ENCODE peak calls at places on chromosomes 1 and 21, in five cellular contexts. One of them, this sample, is unnamed.

GRCh38 chr1:40625076-40625475 is 40.4 kb downstream of the RIMS3 start:
- DNase-seq in lower leg skin: no peak
- DNase-seq in H9: peak
- DNase-seq in tibial nerve: no peak
- DNase-seq in progenitor cell of endocrine pancreas: no peak
- DNase-seq in this sample: no peak

GRCh38 chr21:38716942-38717341 is 88.8 kb upstream of the ETS2 start:
- DNase-seq in H9: no peak
- DNase-seq in progenitor cell of endocrine pancreas: no peak
- DNase-seq in tibial nerve: no peak
- DNase-seq in lower leg skin: no peak
- DNase-seq in this sample: no peak

GRCh38 chr1:222643603-222643936 is 25.7 kb downstream of the MIA3 start:
- DNase-seq in tibial nerve: no peak
- DNase-seq in H9: no peak
- DNase-seq in lower leg skin: no peak
- DNase-seq in progenitor cell of endocrine pancreas: no peak
- DNase-seq in this sample: peak

GRCh38 chr1:55582078-55582477 is 366.9 kb upstream of the USP24 start:
- DNase-seq in H9: no peak
- DNase-seq in lower leg skin: peak
- DNase-seq in tibial nerve: no peak
- DNase-seq in progenitor cell of endocrine pancreas: no peak
- DNase-seq in this sample: no peak

GRCh38 chr1:155648207-155649147 is 38.5 kb downstream of the MSTO1 start:
- DNase-seq in lower leg skin: peak
- DNase-seq in tibial nerve: no peak
- DNase-seq in H9: peak
- DNase-seq in progenitor cell of endocrine pancreas: no peak
- DNase-seq in this sample: no peak

GRCh38 chr1:54944610-54945392 is 35.6 kb upstream of the TMEM61 start:
- DNase-seq in tibial nerve: peak
- DNase-seq in progenitor cell of endocrine pancreas: peak
- DNase-seq in lower leg skin: peak
- DNase-seq in H9: peak
- DNase-seq in this sample: peak

GRCh38 chr1:24142546-24143431 is at the start of gene IL22RA1:
- DNase-seq in progenitor cell of endocrine pancreas: no peak
- DNase-seq in tibial nerve: no peak
- DNase-seq in H9: no peak
- DNase-seq in lower leg skin: peak
- DNase-seq in this sample: no peak

GRCh38 chr1:92752719-92753118 is 32.2 kb downstream of the EVI5 start:
- DNase-seq in lower leg skin: no peak
- DNase-seq in progenitor cell of endocrine pancreas: no peak
- DNase-seq in tibial nerve: no peak
- DNase-seq in H9: no peak
- DNase-seq in this sample: no peak

GRCh38 chr1:61636814-61637213 is 88.1 kb downstream of the TM2D1 start:
- DNase-seq in tibial nerve: no peak
- DNase-seq in progenitor cell of endocrine pancreas: no peak
- DNase-seq in H9: no peak
- DNase-seq in lower leg skin: no peak
- DNase-seq in this sample: no peak

GRCh38 chr21:35603471-35603870 is 456.9 kb downstream of the SETD4 start:
- DNase-seq in lower leg skin: no peak
- DNase-seq in progenitor cell of endocrine pancreas: no peak
- DNase-seq in tibial nerve: no peak
- DNase-seq in H9: peak
- DNase-seq in this sample: no peak

GRCh38 chr1:14946567-14947285 is 206.8 kb upstream of the TMEM51 start:
- DNase-seq in H9: no peak
- DNase-seq in progenitor cell of endocrine pancreas: no peak
- DNase-seq in lower leg skin: no peak
- DNase-seq in tibial nerve: no peak
- DNase-seq in this sample: no peak

GRCh38 chr1:51760872-51761271 is 117.7 kb downstream of the NRDC start:
- DNase-seq in H9: no peak
- DNase-seq in progenitor cell of endocrine pancreas: no peak
- DNase-seq in lower leg skin: no peak
- DNase-seq in tibial nerve: no peak
- DNase-seq in this sample: no peak

GRCh38 chr1:94271373-94271772 is 34.0 kb upstream of the ARHGAP29 start:
- DNase-seq in lower leg skin: no peak
- DNase-seq in tibial nerve: no peak
- DNase-seq in progenitor cell of endocrine pancreas: no peak
- DNase-seq in H9: no peak
- DNase-seq in this sample: no peak

GRCh38 chr1:169368406-169368769 is 393 bp downstream of the BLZF1 start:
- DNase-seq in H9: peak
- DNase-seq in progenitor cell of endocrine pancreas: no peak
- DNase-seq in lower leg skin: peak
- DNase-seq in tibial nerve: no peak
- DNase-seq in this sample: no peak

GRCh38 chr1:193417945-193418744 is 231.7 kb upstream of the B3GALT2 start:
- DNase-seq in H9: no peak
- DNase-seq in tibial nerve: no peak
- DNase-seq in progenitor cell of endocrine pancreas: no peak
- DNase-seq in lower leg skin: no peak
- DNase-seq in this sample: no peak

GRCh38 chr1:109573785-109574184 is 25.4 kb downstream of the GNAI3 start:
- DNase-seq in H9: no peak
- DNase-seq in lower leg skin: no peak
- DNase-seq in tibial nerve: no peak
- DNase-seq in progenitor cell of endocrine pancreas: no peak
- DNase-seq in this sample: no peak

GRCh38 chr1:30955448-30956015 is 47.0 kb upstream of the SDC3 start:
- DNase-seq in tibial nerve: no peak
- DNase-seq in lower leg skin: no peak
- DNase-seq in progenitor cell of endocrine pancreas: no peak
- DNase-seq in H9: no peak
- DNase-seq in this sample: no peak

GRCh38 chr21:33967086-33967571 is 51.5 kb upstream of the ATP5PO start:
- DNase-seq in tibial nerve: no peak
- DNase-seq in H9: no peak
- DNase-seq in lower leg skin: no peak
- DNase-seq in progenitor cell of endocrine pancreas: no peak
- DNase-seq in this sample: no peak

GRCh38 chr1:160779662-160780397 is 16.1 kb upstream of the LY9 start:
- DNase-seq in tibial nerve: no peak
- DNase-seq in lower leg skin: no peak
- DNase-seq in H9: peak
- DNase-seq in progenitor cell of endocrine pancreas: no peak
- DNase-seq in this sample: peak
- TF ChIP-seq CTCF in tibial nerve: no peak
- TF ChIP-seq CTCF in lower leg skin: no peak
- TF ChIP-seq CTCF in H9: peak
- TF ChIP-seq CTCF in progenitor cell of endocrine pancreas: peak
- TF ChIP-seq CTCF in this sample: peak

DNA sequence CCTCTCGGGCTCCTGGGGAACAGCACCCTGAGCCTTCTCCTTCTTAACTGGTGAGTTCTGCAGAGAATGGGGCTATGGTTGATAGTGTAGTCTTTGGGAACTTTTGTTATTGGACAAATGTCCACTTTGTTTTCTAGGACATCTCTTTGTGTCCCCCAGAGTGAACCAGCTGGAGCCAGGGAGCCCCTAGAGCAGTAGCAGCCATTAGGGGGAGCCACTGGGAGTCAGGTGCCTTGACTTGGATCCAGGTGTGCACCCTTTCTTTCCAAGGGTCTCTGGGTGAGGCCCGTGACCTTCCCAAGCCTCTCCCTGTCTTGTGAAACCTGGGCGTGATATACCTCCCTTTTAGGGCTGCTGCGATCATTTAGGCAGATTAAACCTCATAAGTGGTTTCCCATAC is 36.9 kb downstream of the ABCG1 start:
- DNase-seq in tibial nerve: no peak
- DNase-seq in H9: no peak
- DNase-seq in progenitor cell of endocrine pancreas: no peak
- DNase-seq in lower leg skin: no peak
- DNase-seq in this sample: no peak
- TF ChIP-seq CTCF in tibial nerve: no peak
- TF ChIP-seq CTCF in H9: peak
- TF ChIP-seq CTCF in progenitor cell of endocrine pancreas: no peak
- TF ChIP-seq CTCF in lower leg skin: no peak
- TF ChIP-seq CTCF in this sample: no peak

GRCh38 chr1:11736746-11737639 is 1.1 kb downstream of the AGTRAP start:
- DNase-seq in lower leg skin: peak
- DNase-seq in progenitor cell of endocrine pancreas: no peak
- DNase-seq in tibial nerve: peak
- DNase-seq in H9: peak
- DNase-seq in this sample: no peak

GRCh38 chr1:11740258-11741192 is 4.6 kb downstream of the AGTRAP start:
- DNase-seq in lower leg skin: no peak
- DNase-seq in H9: no peak
- DNase-seq in tibial nerve: no peak
- DNase-seq in progenitor cell of endocrine pancreas: no peak
- DNase-seq in this sample: no peak

GRCh38 chr1:11735854-11736745 is at the start of gene AGTRAP:
- DNase-seq in lower leg skin: peak
- DNase-seq in progenitor cell of endocrine pancreas: peak
- DNase-seq in tibial nerve: peak
- DNase-seq in H9: peak
- DNase-seq in this sample: peak

GRCh38 chr1:11738096-11738495 is 2.2 kb downstream of the AGTRAP start:
- DNase-seq in H9: no peak
- DNase-seq in lower leg skin: no peak
- DNase-seq in tibial nerve: no peak
- DNase-seq in progenitor cell of endocrine pancreas: no peak
- DNase-seq in this sample: no peak

DNA sequence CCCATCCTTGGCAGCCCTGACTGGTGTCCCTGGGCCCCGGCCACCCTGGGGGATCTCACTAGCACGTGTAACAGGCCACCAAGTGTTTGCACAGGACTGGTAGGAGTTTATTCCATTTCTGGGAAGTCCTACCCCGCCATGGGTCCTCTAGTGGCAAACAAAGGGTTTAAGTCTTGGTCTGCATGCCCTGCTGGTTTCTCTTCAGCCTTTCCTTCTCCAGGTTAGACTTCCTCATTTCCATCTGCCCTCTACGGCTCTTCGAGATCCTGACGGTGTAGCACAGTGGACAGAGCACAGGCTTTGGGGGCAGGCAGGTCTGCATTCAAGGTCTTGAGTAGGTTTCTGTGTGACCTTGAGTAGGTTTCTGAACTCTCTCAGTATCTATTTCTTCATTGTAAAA is 2.8 kb downstream of the AGTRAP start:
- DNase-seq in lower leg skin: no peak
- DNase-seq in H9: no peak
- DNase-seq in progenitor cell of endocrine pancreas: no peak
- DNase-seq in tibial nerve: no peak
- DNase-seq in this sample: no peak
- TF ChIP-seq CTCF in lower leg skin: no peak
- TF ChIP-seq CTCF in H9: no peak
- TF ChIP-seq CTCF in progenitor cell of endocrine pancreas: no peak
- TF ChIP-seq CTCF in tibial nerve: no peak
- TF ChIP-seq CTCF in this sample: no peak

GRCh38 chr1:246695666-246696065 is 28.5 kb upstream of the SCCPDH start:
- DNase-seq in tibial nerve: no peak
- DNase-seq in progenitor cell of endocrine pancreas: no peak
- DNase-seq in H9: no peak
- DNase-seq in lower leg skin: no peak
- DNase-seq in this sample: no peak
- TF ChIP-seq CTCF in tibial nerve: no peak
- TF ChIP-seq CTCF in progenitor cell of endocrine pancreas: no peak
- TF ChIP-seq CTCF in H9: no peak
- TF ChIP-seq CTCF in lower leg skin: no peak
- TF ChIP-seq CTCF in this sample: no peak

GRCh38 chr1:198068280-198068679 is 88.5 kb upstream of the NEK7 start:
- DNase-seq in tibial nerve: no peak
- DNase-seq in lower leg skin: no peak
- DNase-seq in progenitor cell of endocrine pancreas: no peak
- DNase-seq in H9: no peak
- DNase-seq in this sample: no peak
- TF ChIP-seq CTCF in tibial nerve: no peak
- TF ChIP-seq CTCF in lower leg skin: no peak
- TF ChIP-seq CTCF in progenitor cell of endocrine pancreas: no peak
- TF ChIP-seq CTCF in H9: no peak
- TF ChIP-seq CTCF in this sample: no peak

DNA sequence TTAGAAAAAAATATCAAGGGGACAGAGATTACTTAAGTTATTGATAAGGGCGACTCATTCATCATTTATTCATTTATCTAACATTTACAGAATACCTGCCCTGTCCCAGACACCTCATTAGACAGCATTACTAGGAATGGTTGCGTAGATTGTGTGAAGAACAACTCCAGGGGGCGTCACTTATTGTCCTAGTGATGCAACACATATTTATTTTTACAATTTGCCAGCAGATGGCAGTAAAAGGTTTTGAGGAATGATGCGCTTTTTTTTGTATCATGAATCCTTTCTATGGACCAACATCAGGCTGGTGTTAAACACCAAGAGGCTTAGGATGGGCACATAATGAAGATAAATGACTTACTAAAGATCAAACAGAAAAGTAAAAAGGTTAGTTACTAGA is 5.5 kb downstream of the NCAM2 start:
- DNase-seq in progenitor cell of endocrine pancreas: no peak
- DNase-seq in tibial nerve: no peak
- DNase-seq in H9: peak
- DNase-seq in lower leg skin: no peak
- DNase-seq in this sample: no peak
- TF ChIP-seq CTCF in progenitor cell of endocrine pancreas: peak
- TF ChIP-seq CTCF in tibial nerve: no peak
- TF ChIP-seq CTCF in H9: peak
- TF ChIP-seq CTCF in lower leg skin: no peak
- TF ChIP-seq CTCF in this sample: peak

GRCh38 chr1:174671826-174672225 is 224.1 kb downstream of the GPR52 start:
- DNase-seq in lower leg skin: no peak
- DNase-seq in progenitor cell of endocrine pancreas: no peak
- DNase-seq in H9: no peak
- DNase-seq in tibial nerve: no peak
- DNase-seq in this sample: no peak

GRCh38 chr1:174680101-174680500 is 232.3 kb downstream of the GPR52 start:
- DNase-seq in H9: no peak
- DNase-seq in tibial nerve: no peak
- DNase-seq in lower leg skin: no peak
- DNase-seq in progenitor cell of endocrine pancreas: no peak
- DNase-seq in this sample: no peak

GRCh38 chr1:174678657-174679056 is 230.9 kb downstream of the GPR52 start:
- DNase-seq in tibial nerve: no peak
- DNase-seq in progenitor cell of endocrine pancreas: no peak
- DNase-seq in lower leg skin: no peak
- DNase-seq in H9: peak
- DNase-seq in this sample: no peak

GRCh38 chr1:174682419-174683008 is 234.8 kb downstream of the GPR52 start:
- DNase-seq in H9: no peak
- DNase-seq in progenitor cell of endocrine pancreas: no peak
- DNase-seq in tibial nerve: no peak
- DNase-seq in lower leg skin: no peak
- DNase-seq in this sample: no peak

DNA sequence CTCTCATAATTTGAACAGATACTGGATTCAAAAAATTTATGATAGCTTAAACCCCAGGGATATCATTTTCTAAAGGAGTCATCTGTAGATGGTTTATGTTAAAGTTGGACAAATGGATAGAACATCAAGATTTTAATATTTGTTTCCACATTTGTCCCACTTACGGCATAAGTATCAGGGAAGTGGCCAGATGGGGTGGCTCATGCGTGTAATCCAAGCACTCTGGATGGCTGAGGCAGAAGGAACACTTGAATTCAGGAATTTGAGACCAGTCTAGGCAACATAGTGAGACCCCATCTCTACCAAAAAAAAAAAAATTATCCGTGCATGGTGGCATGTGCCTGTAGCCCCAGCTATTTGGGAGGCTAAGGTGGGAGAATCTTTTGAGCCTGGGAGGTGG is 229.1 kb downstream of the GPR52 start:
- DNase-seq in H9: no peak
- DNase-seq in tibial nerve: no peak
- DNase-seq in lower leg skin: no peak
- DNase-seq in progenitor cell of endocrine pancreas: no peak
- DNase-seq in this sample: no peak
- TF ChIP-seq CTCF in H9: no peak
- TF ChIP-seq CTCF in tibial nerve: no peak
- TF ChIP-seq CTCF in lower leg skin: no peak
- TF ChIP-seq CTCF in progenitor cell of endocrine pancreas: no peak
- TF ChIP-seq CTCF in this sample: no peak

This sample was measured in glutamatergic neuron.